ENCODE peak calls at places on chromosomes 4 and X, in four cellular contexts. H is NAMALWA, E is transverse colon, Q is tibial artery. B is an unnamed sample.

GRCh38 chr4:108590776-108591175 is 29.6 kb upstream of the RPL34 start:
- DNase-seq in H (no peak), E (no peak), Q (no peak), B (no peak)

GRCh38 chr4:7324651-7325121 is 110.0 kb downstream of the PSAPL1 start:
- DNase-seq in H (no peak), E (no peak), Q (peak), B (no peak)

GRCh38 chrX:24424948-24425347 is 40.1 kb upstream of the PDK3 start:
- DNase-seq in H (no peak), E (peak), Q (peak), B (peak)

GRCh38 chr4:68797618-68798017 is 18.2 kb upstream of the UGT2B10 start:
- DNase-seq in H (no peak), E (no peak), Q (no peak), B (no peak)

GRCh38 chr4:42673084-42673429 is 16.2 kb upstream of the ATP8A1 start:
- DNase-seq in H (no peak), E (no peak), Q (no peak), B (peak)

GRCh38 chrX:71652405-71652804 is 14.9 kb upstream of the LOC101059915 start:
- DNase-seq in H (peak), E (peak), Q (no peak), B (no peak)

GRCh38 chr4:127307996-127308395 is 324.8 kb upstream of the INTU start:
- DNase-seq in H (no peak), E (no peak), Q (no peak), B (no peak)

GRCh38 chr4:41538017-41538733 is at the start of gene LIMCH1:
- DNase-seq in H (no peak), E (peak), Q (peak), B (peak)

GRCh38 chr4:94472056-94472826 is 20.5 kb downstream of the PDLIM5 start:
- DNase-seq in H (no peak), E (no peak), Q (no peak), B (no peak)

GRCh38 chr4:176377705-176378302 is 58.0 kb downstream of the SPCS3 start:
- DNase-seq in H (peak), E (no peak), Q (no peak), B (no peak)

GRCh38 chr4:72942565-72942964 is 127.0 kb downstream of the COX18 start:
- DNase-seq in H (no peak), E (no peak), Q (no peak), B (no peak)

GRCh38 chrX:46543441-46543840 is 1.8 kb downstream of the ZNF674 start:
- DNase-seq in H (no peak), E (no peak), Q (no peak), B (no peak)